ENCODE peak calls at places on chromosomes 11 and 22, in eight cellular contexts. J, G, R, X, F, P, A and Y are unnamed samples.

GRCh38 chr11:104256525-104256924 is 92.6 kb upstream of the PDGFD start:
- DNase-seq in J (no peak), G (no peak), R (no peak), X (no peak), F (no peak), P (no peak), A (no peak), Y (no peak)

GRCh38 chr11:118859995-118860394 is 23.7 kb upstream of the CXCR5 start:
- DNase-seq in J (no peak), G (no peak), R (no peak), X (no peak), F (no peak), P (no peak), A (no peak), Y (no peak)

GRCh38 chr11:43823316-43823715 is 57.3 kb upstream of the ALKBH3 start:
- DNase-seq in J (no peak), G (no peak), R (no peak), X (no peak), F (no peak), P (no peak), A (no peak), Y (no peak)

GRCh38 chr22:45475876-45476514 is 26.7 kb upstream of the FBLN1 start:
- DNase-seq in J (no peak), G (no peak), R (no peak), X (no peak), F (no peak), P (no peak), A (no peak), Y (no peak)

GRCh38 chr22:47190276-47190956 is 428.0 kb downstream of the TBC1D22A start:
- DNase-seq in J (no peak), G (no peak), R (no peak), X (no peak), F (no peak), P (no peak), A (no peak), Y (no peak)

GRCh38 chr11:68028802-68029475 is 1.5 kb upstream of the NDUFS8 start:
- DNase-seq in J (no peak), G (no peak), R (no peak), X (no peak), F (no peak), P (no peak), A (peak), Y (no peak)

GRCh38 chr11:5938603-5938965 is 3.5 kb upstream of the OR56A3 start:
- DNase-seq in J (no peak), G (no peak), R (no peak), X (no peak), F (no peak), P (no peak), A (no peak), Y (no peak)

GRCh38 chr22:25853902-25854301 is 111.9 kb downstream of the MYO18B start:
- DNase-seq in J (no peak), G (no peak), R (no peak), X (peak), F (no peak), P (peak), A (no peak), Y (no peak)

GRCh38 chr11:85752890-85753581 is 57.9 kb downstream of the SYTL2 start:
- DNase-seq in J (peak), G (no peak), R (no peak), X (no peak), F (no peak), P (no peak), A (no peak), Y (no peak)